ENCODE peak calls at places on chromosomes 16 and 17, in six cellular contexts. One of them, this sample, is unnamed.

GRCh38 chr16:1401061-1401757 is 13.3 kb downstream of the UNKL start:
- DNase-seq in effector memory CD8-positive, alpha-beta T cell: no peak
- DNase-seq in HFFc6: no peak
- DNase-seq in choroid plexus epithelial cell: no peak
- DNase-seq in pancreas: no peak
- DNase-seq in anterior cingulate cortex: no peak
- DNase-seq in this sample: no peak

GRCh38 chr16:74865922-74866598 is 91.4 kb upstream of the FA2H start:
- DNase-seq in effector memory CD8-positive, alpha-beta T cell: no peak
- DNase-seq in HFFc6: no peak
- DNase-seq in choroid plexus epithelial cell: no peak
- DNase-seq in pancreas: no peak
- DNase-seq in anterior cingulate cortex: no peak
- DNase-seq in this sample: no peak

GRCh38 chr17:48612854-48613691 is 2.0 kb downstream of the HOXB8 start:
- DNase-seq in effector memory CD8-positive, alpha-beta T cell: no peak
- DNase-seq in HFFc6: no peak
- DNase-seq in choroid plexus epithelial cell: peak; percentile 26
- DNase-seq in pancreas: no peak
- DNase-seq in anterior cingulate cortex: no peak
- DNase-seq in this sample: no peak

GRCh38 chr17:42975265-42975664 is 4.6 kb downstream of the PTGES3L start:
- DNase-seq in effector memory CD8-positive, alpha-beta T cell: no peak
- DNase-seq in HFFc6: no peak
- DNase-seq in choroid plexus epithelial cell: no peak
- DNase-seq in pancreas: no peak
- DNase-seq in anterior cingulate cortex: no peak
- DNase-seq in this sample: no peak

GRCh38 chr16:27446721-27447120 is 44.7 kb downstream of the IL21R start:
- DNase-seq in effector memory CD8-positive, alpha-beta T cell: peak; percentile 88
- DNase-seq in HFFc6: no peak
- DNase-seq in choroid plexus epithelial cell: no peak
- DNase-seq in pancreas: no peak
- DNase-seq in anterior cingulate cortex: no peak
- DNase-seq in this sample: peak; percentile 81

GRCh38 chr17:157901-158300 is 20.5 kb downstream of the SCGB1C2 start:
- DNase-seq in effector memory CD8-positive, alpha-beta T cell: no peak
- DNase-seq in HFFc6: no peak
- DNase-seq in choroid plexus epithelial cell: no peak
- DNase-seq in pancreas: no peak
- DNase-seq in anterior cingulate cortex: no peak
- DNase-seq in this sample: no peak

GRCh38 chr17:59764292-59764741 is 56.9 kb downstream of the VMP1 start:
- DNase-seq in effector memory CD8-positive, alpha-beta T cell: no peak
- DNase-seq in HFFc6: no peak
- DNase-seq in choroid plexus epithelial cell: peak; percentile 36
- DNase-seq in pancreas: no peak
- DNase-seq in anterior cingulate cortex: no peak
- DNase-seq in this sample: no peak

GRCh38 chr16:51151951-51152663 is 1.0 kb upstream of the SALL1 start:
- DNase-seq in effector memory CD8-positive, alpha-beta T cell: no peak
- DNase-seq in HFFc6: peak; percentile 82
- DNase-seq in choroid plexus epithelial cell: peak; percentile 28
- DNase-seq in pancreas: peak; percentile 28
- DNase-seq in anterior cingulate cortex: peak; percentile 58
- DNase-seq in this sample: no peak

GRCh38 chr17:27352481-27353460 is 58.9 kb downstream of the WSB1 start:
- DNase-seq in effector memory CD8-positive, alpha-beta T cell: no peak
- DNase-seq in HFFc6: no peak
- DNase-seq in choroid plexus epithelial cell: peak; percentile 28
- DNase-seq in pancreas: no peak
- DNase-seq in anterior cingulate cortex: no peak
- DNase-seq in this sample: no peak

GRCh38 chr17:81453049-81453448 is 57.8 kb downstream of the BAHCC1 start:
- DNase-seq in effector memory CD8-positive, alpha-beta T cell: no peak
- DNase-seq in HFFc6: no peak
- DNase-seq in choroid plexus epithelial cell: no peak
- DNase-seq in pancreas: no peak
- DNase-seq in anterior cingulate cortex: no peak
- DNase-seq in this sample: no peak

GRCh38 chr16:67661864-67662652 is 1.3 kb downstream of the PARD6A start:
- DNase-seq in effector memory CD8-positive, alpha-beta T cell: no peak
- DNase-seq in HFFc6: no peak
- DNase-seq in choroid plexus epithelial cell: no peak
- DNase-seq in pancreas: no peak
- DNase-seq in anterior cingulate cortex: no peak
- DNase-seq in this sample: no peak

GRCh38 chr17:63848834-63849689 is 6.6 kb upstream of the SMARCD2 start:
- DNase-seq in effector memory CD8-positive, alpha-beta T cell: peak; percentile 96
- DNase-seq in HFFc6: peak; percentile 50
- DNase-seq in choroid plexus epithelial cell: peak; percentile 93
- DNase-seq in pancreas: peak; percentile 91
- DNase-seq in anterior cingulate cortex: peak; percentile 47
- DNase-seq in this sample: peak; percentile 93

GRCh38 chr17:75271955-75272847 is 1.2 kb upstream of the MIF4GD start:
- DNase-seq in effector memory CD8-positive, alpha-beta T cell: no peak
- DNase-seq in HFFc6: peak; percentile 68
- DNase-seq in choroid plexus epithelial cell: no peak
- DNase-seq in pancreas: no peak
- DNase-seq in anterior cingulate cortex: no peak
- DNase-seq in this sample: no peak

GRCh38 chr16:28935924-28936783 is 4.4 kb downstream of the CD19 start:
- DNase-seq in effector memory CD8-positive, alpha-beta T cell: peak; percentile 72
- DNase-seq in HFFc6: peak; percentile 42
- DNase-seq in choroid plexus epithelial cell: peak; percentile 85
- DNase-seq in pancreas: peak; percentile 84
- DNase-seq in anterior cingulate cortex: no peak
- DNase-seq in this sample: peak; percentile 71

GRCh38 chr17:69223809-69224208 is 4.8 kb downstream of the ABCA10 start:
- DNase-seq in effector memory CD8-positive, alpha-beta T cell: no peak
- DNase-seq in HFFc6: no peak
- DNase-seq in choroid plexus epithelial cell: peak; percentile 91
- DNase-seq in pancreas: no peak
- DNase-seq in anterior cingulate cortex: no peak
- DNase-seq in this sample: no peak

GRCh38 chr17:53912117-53912516 is 89.4 kb downstream of the KIF2B start:
- DNase-seq in effector memory CD8-positive, alpha-beta T cell: no peak
- DNase-seq in HFFc6: no peak
- DNase-seq in choroid plexus epithelial cell: no peak
- DNase-seq in pancreas: no peak
- DNase-seq in anterior cingulate cortex: no peak
- DNase-seq in this sample: no peak

GRCh38 chr17:45225051-45225700 is 3.5 kb downstream of the FMNL1 start:
- DNase-seq in effector memory CD8-positive, alpha-beta T cell: no peak
- DNase-seq in HFFc6: no peak
- DNase-seq in choroid plexus epithelial cell: no peak
- DNase-seq in pancreas: no peak
- DNase-seq in anterior cingulate cortex: no peak
- DNase-seq in this sample: peak; percentile 45

GRCh38 chr16:84795338-84796053 is 24.3 kb upstream of the CRISPLD2 start:
- DNase-seq in effector memory CD8-positive, alpha-beta T cell: no peak
- DNase-seq in HFFc6: peak; percentile 82
- DNase-seq in choroid plexus epithelial cell: peak; percentile 95
- DNase-seq in pancreas: no peak
- DNase-seq in anterior cingulate cortex: no peak
- DNase-seq in this sample: no peak

GRCh38 chr16:1441391-1441829 is 2.9 kb downstream of the CCDC154 start:
- DNase-seq in effector memory CD8-positive, alpha-beta T cell: no peak
- DNase-seq in HFFc6: no peak
- DNase-seq in choroid plexus epithelial cell: no peak
- DNase-seq in pancreas: no peak
- DNase-seq in anterior cingulate cortex: no peak
- DNase-seq in this sample: no peak

GRCh38 chr16:85573696-85574641 is 39.2 kb upstream of the GSE1 start:
- DNase-seq in effector memory CD8-positive, alpha-beta T cell: no peak
- DNase-seq in HFFc6: no peak
- DNase-seq in choroid plexus epithelial cell: peak; percentile 54
- DNase-seq in pancreas: no peak
- DNase-seq in anterior cingulate cortex: no peak
- DNase-seq in this sample: no peak

GRCh38 chr17:7380855-7381683 is at the start of gene TNK1:
- DNase-seq in effector memory CD8-positive, alpha-beta T cell: no peak
- DNase-seq in HFFc6: no peak
- DNase-seq in choroid plexus epithelial cell: no peak
- DNase-seq in pancreas: peak; percentile 75
- DNase-seq in anterior cingulate cortex: no peak
- DNase-seq in this sample: no peak

GRCh38 chr17:55825213-55825612 is 74.4 kb downstream of the PCTP start:
- DNase-seq in effector memory CD8-positive, alpha-beta T cell: no peak
- DNase-seq in HFFc6: no peak
- DNase-seq in choroid plexus epithelial cell: peak; percentile 8
- DNase-seq in pancreas: no peak
- DNase-seq in anterior cingulate cortex: no peak
- DNase-seq in this sample: no peak

GRCh38 chr17:39756376-39757079 is 18.8 kb downstream of the GRB7 start:
- DNase-seq in effector memory CD8-positive, alpha-beta T cell: no peak
- DNase-seq in HFFc6: no peak
- DNase-seq in choroid plexus epithelial cell: no peak
- DNase-seq in pancreas: no peak
- DNase-seq in anterior cingulate cortex: no peak
- DNase-seq in this sample: no peak

GRCh38 chr16:66924527-66925321 is 611 bp downstream of the RRAD start:
- DNase-seq in effector memory CD8-positive, alpha-beta T cell: peak; percentile 31
- DNase-seq in HFFc6: no peak
- DNase-seq in choroid plexus epithelial cell: no peak
- DNase-seq in pancreas: no peak
- DNase-seq in anterior cingulate cortex: no peak
- DNase-seq in this sample: peak; percentile 37

GRCh38 chr16:83968483-83968865 is 430 bp downstream of the NECAB2 start:
- DNase-seq in effector memory CD8-positive, alpha-beta T cell: no peak
- DNase-seq in HFFc6: no peak
- DNase-seq in choroid plexus epithelial cell: no peak
- DNase-seq in pancreas: no peak
- DNase-seq in anterior cingulate cortex: no peak
- DNase-seq in this sample: no peak

GRCh38 chr16:54266363-54266955 is 20.1 kb downstream of the IRX3 start:
- DNase-seq in effector memory CD8-positive, alpha-beta T cell: no peak
- DNase-seq in HFFc6: no peak
- DNase-seq in choroid plexus epithelial cell: peak; percentile 56
- DNase-seq in pancreas: no peak
- DNase-seq in anterior cingulate cortex: no peak
- DNase-seq in this sample: no peak

GRCh38 chr16:55898592-55898991 is 23.4 kb upstream of the CES5A start:
- DNase-seq in effector memory CD8-positive, alpha-beta T cell: no peak
- DNase-seq in HFFc6: no peak
- DNase-seq in choroid plexus epithelial cell: no peak
- DNase-seq in pancreas: no peak
- DNase-seq in anterior cingulate cortex: no peak
- DNase-seq in this sample: no peak

GRCh38 chr17:6775871-6776405 is at the start of gene FBXO39:
- DNase-seq in effector memory CD8-positive, alpha-beta T cell: no peak
- DNase-seq in HFFc6: no peak
- DNase-seq in choroid plexus epithelial cell: no peak
- DNase-seq in pancreas: no peak
- DNase-seq in anterior cingulate cortex: no peak
- DNase-seq in this sample: no peak

GRCh38 chr16:9103546-9103945 is 12.1 kb downstream of the HAPSTR1 start:
- DNase-seq in effector memory CD8-positive, alpha-beta T cell: no peak
- DNase-seq in HFFc6: no peak
- DNase-seq in choroid plexus epithelial cell: no peak
- DNase-seq in pancreas: no peak
- DNase-seq in anterior cingulate cortex: no peak
- DNase-seq in this sample: no peak